ENCODE peak calls at places on chromosome 21, in eight cellular contexts. X is stimulated activated CD4-positive, alpha-beta T cell treated with anti-CD3 and anti-CD28 coated beads, Interleukin-1b, Interleukin-23, amount 100 ng/mL, for 4 hours; B is mucosa of descending colon; I is astrocyte of the spinal cord; P is PC-3; H is H7; N is NCI-H524 treated with DMSO at 0.1 percent for 48 hours; F is C1 segment of cervical spinal cord. G is an unnamed sample.

GRCh38 chr21:15495965-15496364 is 233.8 kb upstream of the USP25 start:
- DNase-seq in X (no peak), B (no peak), I (peak; percentile 23), P (peak; percentile 72), H (no peak), N (no peak), F (no peak), G (no peak)

GRCh38 chr21:42016364-42016985 is 6.3 kb upstream of the ZBTB21 start:
- DNase-seq in X (no peak), B (no peak), I (no peak), P (peak; percentile 9), H (peak; percentile 44), N (no peak), F (no peak), G (no peak)

GRCh38 chr21:46110499-46111192 is 12.7 kb downstream of the COL6A2 start:
- DNase-seq in X (no peak), B (peak; percentile 1), I (no peak), P (no peak), H (peak; percentile 89), N (no peak), F (no peak), G (no peak)

GRCh38 chr21:45640888-45641479 is 2.5 kb upstream of the PCBP3 start:
- DNase-seq in X (no peak), B (peak; percentile 48), I (peak; percentile 64), P (peak; percentile 33), H (peak; percentile 92), N (no peak), F (no peak), G (no peak)

GRCh38 chr21:17786219-17787181 is 32.7 kb downstream of the C21orf91 start:
- DNase-seq in X (no peak), B (no peak), I (no peak), P (no peak), H (no peak), N (no peak), F (no peak), G (no peak)

GRCh38 chr21:26966360-26966977 is 419 bp downstream of the ADAMTS5 start:
- DNase-seq in X (no peak), B (peak; percentile 5), I (peak; percentile 14), P (no peak), H (no peak), N (no peak), F (no peak), G (no peak)

GRCh38 chr21:45551316-45551715 is 9.1 kb upstream of the SLC19A1 start:
- DNase-seq in X (no peak), B (no peak), I (peak; percentile 71), P (peak; percentile 88), H (peak; percentile 30), N (no peak), F (no peak), G (no peak)

GRCh38 chr21:36704958-36705678 is 6.2 kb downstream of the SIM2 start:
- DNase-seq in X (no peak), B (no peak), I (no peak), P (no peak), H (peak; percentile 83), N (no peak), F (no peak), G (no peak)

GRCh38 chr21:38914531-38915385 is 109.0 kb downstream of the ETS2 start:
- DNase-seq in X (no peak), B (no peak), I (no peak), P (no peak), H (peak; percentile 47), N (no peak), F (no peak), G (no peak)

GRCh38 chr21:46112731-46113215 is 14.9 kb downstream of the COL6A2 start:
- DNase-seq in X (no peak), B (no peak), I (no peak), P (no peak), H (no peak), N (no peak), F (no peak), G (no peak)

GRCh38 chr21:31159808-31160207 is 121.5 kb upstream of the KRTAP19-8 start:
- DNase-seq in X (no peak), B (no peak), I (no peak), P (no peak), H (no peak), N (no peak), F (no peak), G (no peak)

GRCh38 chr21:44533891-44534627 is 5.9 kb downstream of the KRTAP10-1 start:
- DNase-seq in X (no peak), B (no peak), I (no peak), P (no peak), H (peak; percentile 95), N (no peak), F (no peak), G (no peak)

GRCh38 chr21:46667191-46667734 is 31.8 kb downstream of the PRMT2 start:
- DNase-seq in X (no peak), B (no peak), I (peak; percentile 36), P (peak; percentile 20), H (peak; percentile 80), N (no peak), F (no peak), G (no peak)